ENCODE peak calls at places on chromosomes 11 and 22, in four cellular contexts. Y, D, L and W are unnamed samples.

GRCh38 chr11:119618208-119618909 is 110.6 kb downstream of the NECTIN1 start:
- DNase-seq in Y (peak), D (no peak), L (no peak), W (no peak)

GRCh38 chr22:49018601-49019000 is 809.1 kb downstream of the BRD1 start:
- DNase-seq in Y (no peak), D (no peak), L (no peak), W (peak)

GRCh38 chr11:58286249-58286648 is 18.2 kb upstream of the OR10W1 start:
- DNase-seq in Y (peak), D (no peak), L (peak), W (no peak)

GRCh38 chr22:17063372-17064106 is 21.3 kb upstream of the IL17RA start:
- DNase-seq in Y (no peak), D (no peak), L (no peak), W (no peak)

GRCh38 chr11:118437046-118437735 is 899 bp downstream of the KMT2A start:
- DNase-seq in Y (peak), D (peak), L (peak), W (peak)

GRCh38 chr22:17366830-17367229 is 2.4 kb upstream of the CECR2 start:
- DNase-seq in Y (no peak), D (peak), L (peak), W (no peak)

GRCh38 chr11:124877631-124878496 is 12.6 kb downstream of the ROBO3 start:
- DNase-seq in Y (no peak), D (no peak), L (no peak), W (peak)

GRCh38 chr11:63535734-63536133 is 874 bp upstream of the PLAAT4 start:
- DNase-seq in Y (no peak), D (peak), L (peak), W (no peak)

GRCh38 chr11:123815116-123815515 is 9.0 kb upstream of the OR6M1 start:
- DNase-seq in Y (no peak), D (no peak), L (no peak), W (no peak)

GRCh38 chr11:70501026-70501901 is 102.9 kb downstream of the CTTN start:
- DNase-seq in Y (no peak), D (no peak), L (no peak), W (no peak)

GRCh38 chr11:118921929-118922744 is 3.6 kb downstream of the BCL9L start:
- DNase-seq in Y (no peak), D (no peak), L (peak), W (peak)

GRCh38 chr22:44347098-44347497 is 34.3 kb upstream of the SHISAL1 start:
- DNase-seq in Y (no peak), D (no peak), L (peak), W (no peak)

GRCh38 chr22:37314315-37315046 is 32.2 kb downstream of the CYTH4 start:
- DNase-seq in Y (no peak), D (peak), L (peak), W (no peak)